ENCODE peak calls at places on chromosomes 13 and 19, in six cellular contexts. L, M, B, I, S and E are unnamed samples.

GRCh38 chr13:77062097-77062496 is 35.1 kb upstream of the FBXL3 start:
- DNase-seq in L (no peak), S (no peak), B (no peak), M (no peak), I (no peak), E (no peak)

GRCh38 chr13:70457474-70457873 is 349.2 kb upstream of the KLHL1 start:
- DNase-seq in I (no peak), L (no peak), B (no peak), S (no peak), M (no peak), E (no peak)

GRCh38 chr19:17889609-17890214 is 18.0 kb downstream of the SLC5A5 start:
- DNase-seq in I (no peak), M (peak; percentile 68), L (peak; percentile 46), B (no peak), S (peak; percentile 46), E (no peak)

GRCh38 chr19:41851456-41851855 is 6.6 kb downstream of the DMRTC2 start:
- DNase-seq in L (no peak), S (no peak), M (no peak), B (no peak), I (no peak), E (no peak)

GRCh38 chr19:4059493-4059880 is 7.2 kb downstream of the ZBTB7A start:
- DNase-seq in S (no peak), L (no peak), I (no peak), M (peak; percentile 44), B (peak; percentile 45), E (no peak)

GRCh38 chr13:73421310-73421912 is 362.6 kb downstream of the KLF5 start:
- DNase-seq in L (no peak), I (peak; percentile 13), M (peak; percentile 98), B (no peak), S (no peak), E (no peak)

GRCh38 chr13:28611654-28612131 is 47.2 kb upstream of the POMP start:
- DNase-seq in S (no peak), L (no peak), I (no peak), M (no peak), B (no peak), E (no peak)

GRCh38 chr13:30766957-30767603 is 31.7 kb downstream of the ALOX5AP start:
- DNase-seq in M (no peak), B (peak; percentile 43), I (no peak), S (no peak), L (no peak), E (no peak)

GRCh38 chr19:6733338-6734095 is 3.9 kb downstream of the GPR108 start:
- DNase-seq in S (no peak), L (no peak), M (no peak), I (no peak), B (no peak), E (no peak)

GRCh38 chr19:36605101-36605838 is at the start of gene ZNF382:
- DNase-seq in I (peak; percentile 80), S (peak; percentile 75), L (peak; percentile 94), B (peak; percentile 77), M (no peak), E (peak; percentile 85)

GRCh38 chr19:53537523-53538377 is at the start of gene ZNF331:
- DNase-seq in S (no peak), L (peak; percentile 89), I (peak; percentile 77), M (peak; percentile 52), B (peak; percentile 89), E (peak; percentile 85)

GRCh38 chr13:45718063-45718462 is 15.9 kb downstream of the CBY2 start:
- DNase-seq in S (peak; percentile 26), M (peak; percentile 49), B (no peak), L (no peak), I (no peak), E (no peak)

GRCh38 chr13:99275093-99275469 is 16.9 kb upstream of the GPR18 start:
- DNase-seq in L (no peak), I (no peak), B (peak; percentile 32), S (peak; percentile 20), M (peak; percentile 14), E (no peak)

GRCh38 chr19:34793562-34793961 is 20.5 kb upstream of the ZNF599 start:
- DNase-seq in B (no peak), L (no peak), I (no peak), S (no peak), M (no peak), E (no peak)

GRCh38 chr13:65725001-65725400 is 1505.1 kb downstream of the PCDH9 start:
- DNase-seq in I (no peak), L (no peak), B (no peak), S (no peak), M (no peak), E (no peak)

GRCh38 chr19:55257461-55258411 is 1.1 kb downstream of the PPP6R1 start:
- DNase-seq in B (no peak), S (peak; percentile 21), M (peak; percentile 14), I (no peak), L (no peak), E (peak; percentile 33)